ENCODE peak calls at places on chromosome 16, in ten cellular contexts. One of them, this sample, is unnamed.

GRCh38 chr16:50394215-50394802 is 25.5 kb upstream of the BRD7 start:
- DNase-seq in AG04450: no peak
- DNase-seq in stomach: no peak
- DNase-seq in brain microvascular endothelial cell: no peak
- DNase-seq in CD4-positive, alpha-beta T cell: no peak
- DNase-seq in uterus: no peak
- DNase-seq in body of pancreas: no peak
- DNase-seq in heart right ventricle: no peak
- DNase-seq in ovary: no peak
- DNase-seq in tibial artery: no peak
- DNase-seq in this sample: peak; percentile 19

GRCh38 chr16:8689686-8690085 is 15.3 kb downstream of the ABAT start:
- DNase-seq in AG04450: no peak
- DNase-seq in stomach: no peak
- DNase-seq in brain microvascular endothelial cell: no peak
- DNase-seq in CD4-positive, alpha-beta T cell: no peak
- DNase-seq in uterus: no peak
- DNase-seq in body of pancreas: no peak
- DNase-seq in heart right ventricle: no peak
- DNase-seq in ovary: no peak
- DNase-seq in tibial artery: no peak
- DNase-seq in this sample: no peak

GRCh38 chr16:28010671-28011070 is 52.8 kb downstream of the GSG1L start:
- DNase-seq in AG04450: no peak
- DNase-seq in stomach: no peak
- DNase-seq in brain microvascular endothelial cell: peak; percentile 6
- DNase-seq in CD4-positive, alpha-beta T cell: no peak
- DNase-seq in uterus: no peak
- DNase-seq in body of pancreas: no peak
- DNase-seq in heart right ventricle: no peak
- DNase-seq in ovary: no peak
- DNase-seq in tibial artery: no peak
- DNase-seq in this sample: no peak

GRCh38 chr16:29699324-29700219 is 20.6 kb downstream of the QPRT start:
- DNase-seq in AG04450: no peak
- DNase-seq in stomach: no peak
- DNase-seq in brain microvascular endothelial cell: no peak
- DNase-seq in CD4-positive, alpha-beta T cell: no peak
- DNase-seq in uterus: no peak
- DNase-seq in body of pancreas: no peak
- DNase-seq in heart right ventricle: no peak
- DNase-seq in ovary: no peak
- DNase-seq in tibial artery: no peak
- DNase-seq in this sample: no peak

GRCh38 chr16:30958164-30959083 is 870 bp downstream of the SETD1A start:
- DNase-seq in AG04450: no peak
- DNase-seq in stomach: peak; percentile 56
- DNase-seq in brain microvascular endothelial cell: no peak
- DNase-seq in CD4-positive, alpha-beta T cell: no peak
- DNase-seq in uterus: peak; percentile 49
- DNase-seq in body of pancreas: peak; percentile 58
- DNase-seq in heart right ventricle: no peak
- DNase-seq in ovary: peak; percentile 80
- DNase-seq in tibial artery: peak; percentile 38
- DNase-seq in this sample: no peak

GRCh38 chr16:12706628-12707027 is 97.1 kb downstream of the CPPED1 start:
- DNase-seq in AG04450: no peak
- DNase-seq in stomach: peak; percentile 13
- DNase-seq in brain microvascular endothelial cell: no peak
- DNase-seq in CD4-positive, alpha-beta T cell: no peak
- DNase-seq in uterus: no peak
- DNase-seq in body of pancreas: no peak
- DNase-seq in heart right ventricle: no peak
- DNase-seq in ovary: no peak
- DNase-seq in tibial artery: no peak
- DNase-seq in this sample: no peak

GRCh38 chr16:3465301-3465700 is 21.8 kb downstream of the NAA60 start:
- DNase-seq in AG04450: no peak
- DNase-seq in stomach: no peak
- DNase-seq in brain microvascular endothelial cell: no peak
- DNase-seq in CD4-positive, alpha-beta T cell: no peak
- DNase-seq in uterus: no peak
- DNase-seq in body of pancreas: no peak
- DNase-seq in heart right ventricle: no peak
- DNase-seq in ovary: no peak
- DNase-seq in tibial artery: no peak
- DNase-seq in this sample: no peak

GRCh38 chr16:50197582-50197981 is 44.5 kb downstream of the TENT4B start:
- DNase-seq in AG04450: no peak
- DNase-seq in stomach: no peak
- DNase-seq in brain microvascular endothelial cell: no peak
- DNase-seq in CD4-positive, alpha-beta T cell: no peak
- DNase-seq in uterus: no peak
- DNase-seq in body of pancreas: no peak
- DNase-seq in heart right ventricle: no peak
- DNase-seq in ovary: no peak
- DNase-seq in tibial artery: no peak
- DNase-seq in this sample: no peak

GRCh38 chr16:76125871-76126270 is 151.3 kb upstream of the CNTNAP4 start:
- DNase-seq in AG04450: no peak
- DNase-seq in stomach: no peak
- DNase-seq in brain microvascular endothelial cell: no peak
- DNase-seq in CD4-positive, alpha-beta T cell: no peak
- DNase-seq in uterus: no peak
- DNase-seq in body of pancreas: no peak
- DNase-seq in heart right ventricle: no peak
- DNase-seq in ovary: no peak
- DNase-seq in tibial artery: no peak
- DNase-seq in this sample: no peak

GRCh38 chr16:54275956-54276355 is 10.6 kb downstream of the IRX3 start:
- DNase-seq in AG04450: no peak
- DNase-seq in stomach: no peak
- DNase-seq in brain microvascular endothelial cell: no peak
- DNase-seq in CD4-positive, alpha-beta T cell: no peak
- DNase-seq in uterus: no peak
- DNase-seq in body of pancreas: no peak
- DNase-seq in heart right ventricle: no peak
- DNase-seq in ovary: no peak
- DNase-seq in tibial artery: no peak
- DNase-seq in this sample: peak; percentile 11

GRCh38 chr16:59296002-59296401 is 561.9 kb upstream of the GOT2 start:
- DNase-seq in AG04450: no peak
- DNase-seq in stomach: no peak
- DNase-seq in brain microvascular endothelial cell: no peak
- DNase-seq in CD4-positive, alpha-beta T cell: no peak
- DNase-seq in uterus: no peak
- DNase-seq in body of pancreas: no peak
- DNase-seq in heart right ventricle: no peak
- DNase-seq in ovary: no peak
- DNase-seq in tibial artery: no peak
- DNase-seq in this sample: no peak

GRCh38 chr16:11674001-11674817 is 6.0 kb downstream of the SNN start:
- DNase-seq in AG04450: no peak
- DNase-seq in stomach: no peak
- DNase-seq in brain microvascular endothelial cell: no peak
- DNase-seq in CD4-positive, alpha-beta T cell: no peak
- DNase-seq in uterus: no peak
- DNase-seq in body of pancreas: no peak
- DNase-seq in heart right ventricle: no peak
- DNase-seq in ovary: no peak
- DNase-seq in tibial artery: no peak
- DNase-seq in this sample: no peak

GRCh38 chr16:53067675-53068074 is 12.9 kb downstream of the CHD9 start:
- DNase-seq in AG04450: no peak
- DNase-seq in stomach: no peak
- DNase-seq in brain microvascular endothelial cell: no peak
- DNase-seq in CD4-positive, alpha-beta T cell: no peak
- DNase-seq in uterus: no peak
- DNase-seq in body of pancreas: no peak
- DNase-seq in heart right ventricle: no peak
- DNase-seq in ovary: no peak
- DNase-seq in tibial artery: no peak
- DNase-seq in this sample: no peak

GRCh38 chr16:53061701-53062159 is 6.9 kb downstream of the CHD9 start:
- DNase-seq in AG04450: no peak
- DNase-seq in stomach: peak; percentile 63
- DNase-seq in brain microvascular endothelial cell: no peak
- DNase-seq in CD4-positive, alpha-beta T cell: no peak
- DNase-seq in uterus: no peak
- DNase-seq in body of pancreas: no peak
- DNase-seq in heart right ventricle: no peak
- DNase-seq in ovary: no peak
- DNase-seq in tibial artery: peak; percentile 48
- DNase-seq in this sample: no peak

GRCh38 chr16:53064179-53064578 is 9.4 kb downstream of the CHD9 start:
- DNase-seq in AG04450: no peak
- DNase-seq in stomach: no peak
- DNase-seq in brain microvascular endothelial cell: no peak
- DNase-seq in CD4-positive, alpha-beta T cell: no peak
- DNase-seq in uterus: no peak
- DNase-seq in body of pancreas: no peak
- DNase-seq in heart right ventricle: no peak
- DNase-seq in ovary: no peak
- DNase-seq in tibial artery: no peak
- DNase-seq in this sample: no peak

GRCh38 chr16:53068423-53068833 is 13.6 kb downstream of the CHD9 start:
- DNase-seq in AG04450: no peak
- DNase-seq in stomach: no peak
- DNase-seq in brain microvascular endothelial cell: no peak
- DNase-seq in CD4-positive, alpha-beta T cell: no peak
- DNase-seq in uterus: no peak
- DNase-seq in body of pancreas: no peak
- DNase-seq in heart right ventricle: no peak
- DNase-seq in ovary: no peak
- DNase-seq in tibial artery: no peak
- DNase-seq in this sample: no peak

DNA sequence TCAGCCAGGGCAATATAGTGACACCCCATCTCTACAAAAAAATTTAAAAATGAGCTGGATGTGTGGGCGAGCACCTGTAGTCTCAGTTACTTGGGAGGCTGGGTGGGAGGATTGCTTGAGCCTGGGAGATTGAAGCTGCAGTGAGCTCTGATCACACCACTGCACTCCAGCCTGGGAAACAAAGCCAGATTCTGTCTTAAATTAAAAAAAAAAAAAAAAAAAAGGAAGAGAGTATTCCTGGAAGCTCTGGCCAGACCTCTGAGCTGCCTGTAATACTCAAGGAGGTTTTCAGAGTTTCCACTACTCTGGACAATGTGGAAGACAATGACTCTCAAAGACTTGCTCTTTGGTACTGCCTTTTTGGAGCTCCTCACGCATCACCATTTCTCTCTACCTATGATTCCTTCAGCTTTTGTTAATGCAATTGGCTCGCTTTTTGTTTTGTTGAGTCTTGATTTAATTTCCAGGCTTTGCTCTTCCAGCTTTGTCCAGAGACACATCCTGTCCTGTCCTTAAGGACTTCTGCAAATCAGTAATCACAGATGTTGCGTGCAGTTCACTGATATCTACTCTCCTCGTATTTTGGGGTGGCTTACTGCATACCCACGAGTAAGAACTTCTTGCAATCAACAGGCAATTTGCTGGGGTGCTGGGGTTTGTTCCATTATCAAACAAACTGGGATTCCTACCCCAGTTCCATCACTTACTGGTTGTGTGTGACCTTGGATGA is 10.8 kb downstream of the CHD9 start:
- DNase-seq in AG04450: no peak
- DNase-seq in stomach: no peak
- DNase-seq in brain microvascular endothelial cell: no peak
- DNase-seq in CD4-positive, alpha-beta T cell: no peak
- DNase-seq in uterus: no peak
- DNase-seq in body of pancreas: no peak
- DNase-seq in heart right ventricle: no peak
- DNase-seq in ovary: no peak
- DNase-seq in tibial artery: no peak
- DNase-seq in this sample: no peak
- H3K27ac ChIP-seq in AG04450: no peak overlapping the region
- H3K27ac ChIP-seq in stomach: peak overlapping the region; percentile 48
- H3K27ac ChIP-seq in brain microvascular endothelial cell: no peak overlapping the region
- H3K27ac ChIP-seq in CD4-positive, alpha-beta T cell: no peak overlapping the region
- H3K27ac ChIP-seq in uterus: peak overlapping the region; percentile 12
- H3K27ac ChIP-seq in body of pancreas: no peak overlapping the region
- H3K27ac ChIP-seq in heart right ventricle: peak overlapping the region; percentile 62
- H3K27ac ChIP-seq in ovary: no peak overlapping the region
- H3K27ac ChIP-seq in tibial artery: no peak overlapping the region
- H3K27ac ChIP-seq in this sample: no peak overlapping the region

DNA sequence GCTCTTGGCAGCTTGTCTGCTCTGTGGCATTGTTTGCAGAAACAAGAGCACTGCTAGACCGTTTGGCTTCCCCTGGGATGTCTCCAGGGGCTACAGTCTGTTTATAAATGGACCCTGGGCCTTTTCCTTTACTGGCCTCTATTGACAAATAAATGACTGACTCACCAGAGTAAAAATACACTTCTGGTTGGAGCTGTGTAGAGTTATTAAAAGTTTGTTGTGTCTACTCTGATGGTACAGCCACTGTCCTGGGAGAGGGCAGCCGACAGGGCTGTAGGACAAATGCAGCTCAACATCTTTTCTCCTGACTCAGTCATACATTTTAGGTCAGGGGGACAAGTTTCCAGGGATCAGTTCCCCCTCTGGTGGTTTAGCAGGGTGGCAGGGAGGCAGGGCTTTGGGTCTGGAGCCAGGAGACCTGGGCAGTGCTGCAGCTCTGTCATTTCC is 30.0 kb downstream of the FOXL1 start:
- DNase-seq in AG04450: no peak
- DNase-seq in stomach: no peak
- DNase-seq in brain microvascular endothelial cell: no peak
- DNase-seq in CD4-positive, alpha-beta T cell: no peak
- DNase-seq in uterus: no peak
- DNase-seq in body of pancreas: no peak
- DNase-seq in heart right ventricle: no peak
- DNase-seq in ovary: no peak
- DNase-seq in tibial artery: no peak
- DNase-seq in this sample: no peak
- TF ChIP-seq CTCF in AG04450: peak; percentile 24
- TF ChIP-seq CTCF in stomach: no peak
- TF ChIP-seq CTCF in brain microvascular endothelial cell: peak; percentile 38
- TF ChIP-seq CTCF in CD4-positive, alpha-beta T cell: no peak
- TF ChIP-seq CTCF in uterus: no peak
- TF ChIP-seq CTCF in body of pancreas: no peak
- TF ChIP-seq CTCF in heart right ventricle: no peak
- TF ChIP-seq CTCF in ovary: no peak
- TF ChIP-seq CTCF in tibial artery: no peak
- TF ChIP-seq CTCF in this sample: no peak

GRCh38 chr16:83652898-83653297 is 154.9 kb upstream of the HSBP1 start:
- DNase-seq in AG04450: no peak
- DNase-seq in stomach: no peak
- DNase-seq in brain microvascular endothelial cell: no peak
- DNase-seq in CD4-positive, alpha-beta T cell: no peak
- DNase-seq in uterus: no peak
- DNase-seq in body of pancreas: no peak
- DNase-seq in heart right ventricle: no peak
- DNase-seq in ovary: no peak
- DNase-seq in tibial artery: no peak
- DNase-seq in this sample: no peak
- H3K27ac ChIP-seq in AG04450: no peak overlapping the region
- H3K27ac ChIP-seq in stomach: no peak overlapping the region
- H3K27ac ChIP-seq in brain microvascular endothelial cell: no peak overlapping the region
- H3K27ac ChIP-seq in CD4-positive, alpha-beta T cell: no peak overlapping the region
- H3K27ac ChIP-seq in uterus: no peak overlapping the region
- H3K27ac ChIP-seq in body of pancreas: no peak overlapping the region
- H3K27ac ChIP-seq in heart right ventricle: no peak overlapping the region
- H3K27ac ChIP-seq in ovary: no peak overlapping the region
- H3K27ac ChIP-seq in tibial artery: no peak overlapping the region
- H3K27ac ChIP-seq in this sample: no peak overlapping the region

GRCh38 chr16:1823821-1824220 is 2.8 kb downstream of the HAGH start:
- DNase-seq in AG04450: peak; percentile 21
- DNase-seq in stomach: peak; percentile 55
- DNase-seq in brain microvascular endothelial cell: peak; percentile 37
- DNase-seq in CD4-positive, alpha-beta T cell: no peak
- DNase-seq in uterus: no peak
- DNase-seq in body of pancreas: peak; percentile 46
- DNase-seq in heart right ventricle: no peak
- DNase-seq in ovary: no peak
- DNase-seq in tibial artery: no peak
- DNase-seq in this sample: no peak
- TF ChIP-seq CTCF in AG04450: peak; percentile 35
- TF ChIP-seq CTCF in stomach: no peak
- TF ChIP-seq CTCF in brain microvascular endothelial cell: peak; percentile 58
- TF ChIP-seq CTCF in CD4-positive, alpha-beta T cell: no peak
- TF ChIP-seq CTCF in uterus: no peak
- TF ChIP-seq CTCF in body of pancreas: no peak
- TF ChIP-seq CTCF in heart right ventricle: no peak
- TF ChIP-seq CTCF in ovary: no peak
- TF ChIP-seq CTCF in tibial artery: no peak
- TF ChIP-seq CTCF in this sample: no peak

This sample was measured in coronary artery.